ENCODE peak calls at places on chromosomes 6 and 20, in ten cellular contexts. P is transverse colon; C is progenitor cell of endocrine pancreas; L is kidney; M is A549; E is HS-5; Q is GM04504; H is GM12892; Z is effector CD4-positive, alpha-beta T cell; F is NCI-H1105. A is an unnamed sample.

GRCh38 chr20:47129306-47129705 is 227.2 kb downstream of the ZMYND8 start:
- DNase-seq in C (no peak), H (no peak), Z (no peak), Q (no peak), P (no peak), F (no peak), E (no peak), L (no peak), M (no peak), A (no peak)

GRCh38 chr6:163814494-163815364 is 400.2 kb downstream of the QKI start:
- DNase-seq in E (peak; percentile 95), F (no peak), Z (no peak), Q (peak; percentile 79), M (peak; percentile 25), L (no peak), P (no peak), H (no peak), C (no peak), A (no peak)

GRCh38 chr6:10999994-11000393 is 44.1 kb downstream of the ELOVL2 start:
- DNase-seq in H (no peak), Z (no peak), L (no peak), P (no peak), E (no peak), C (no peak), M (no peak), Q (no peak), F (no peak), A (no peak)

GRCh38 chr6:33668914-33669313 is 42.6 kb downstream of the UQCC2 start:
- DNase-seq in Q (no peak), Z (peak; percentile 43), C (no peak), F (no peak), P (peak; percentile 83), H (no peak), E (no peak), M (peak; percentile 48), L (no peak), A (no peak)

GRCh38 chr6:169971951-169972651 is 220.7 kb downstream of the ERMARD start:
- DNase-seq in M (no peak), Z (no peak), C (no peak), H (no peak), E (no peak), Q (no peak), L (peak; percentile 48), F (no peak), P (no peak), A (no peak)

GRCh38 chr6:33279971-33280511 is 3.1 kb downstream of the B3GALT4 start:
- DNase-seq in F (peak; percentile 26), M (peak; percentile 85), H (no peak), P (no peak), L (peak; percentile 67), Z (no peak), E (no peak), C (peak; percentile 42), Q (no peak), A (peak; percentile 29)

GRCh38 chr20:61310954-61311353 is 58.9 kb downstream of the CDH4 start:
- DNase-seq in L (no peak), F (no peak), P (no peak), C (no peak), H (no peak), E (no peak), Z (no peak), Q (no peak), M (no peak), A (no peak)

GRCh38 chr6:30829639-30830250 is 54.6 kb upstream of the DDR1 start:
- DNase-seq in H (no peak), Q (no peak), P (no peak), E (no peak), Z (no peak), M (no peak), L (no peak), F (no peak), C (no peak), A (no peak)

GRCh38 chr20:38970302-38970701 is 8.2 kb downstream of the DHX35 start:
- DNase-seq in E (peak; percentile 77), C (no peak), L (no peak), P (no peak), Z (no peak), M (no peak), H (no peak), F (no peak), Q (peak; percentile 82), A (no peak)

GRCh38 chr6:90584636-90585255 is 2.1 kb downstream of the MAP3K7 start:
- DNase-seq in H (no peak), E (no peak), P (no peak), Q (no peak), M (no peak), Z (no peak), F (no peak), C (no peak), L (no peak), A (no peak)

GRCh38 chr20:7610681-7611080 is 329.6 kb downstream of the HAO1 start:
- DNase-seq in Z (no peak), Q (no peak), L (no peak), H (no peak), M (no peak), P (no peak), E (no peak), C (no peak), F (no peak), A (no peak)

GRCh38 chr6:43767553-43768505 is 2.2 kb upstream of the VEGFA start:
- DNase-seq in E (no peak), Q (no peak), L (peak; percentile 46), M (no peak), C (no peak), H (no peak), F (no peak), Z (no peak), P (no peak), A (no peak)